ENCODE peak calls at places on chromosomes 7 and 10, in six cellular contexts. One of them, this sample, is unnamed.

GRCh38 chr7:108824840-108825540 is 255.3 kb downstream of the DNAJB9 start:
- DNase-seq in HCEC 1CT: peak
- DNase-seq in activated CD4-positive, alpha-beta T cell treated with anti-CD3 and anti-CD28 coated beads for 36 hours: no peak
- DNase-seq in SW 1271: peak
- DNase-seq in astrocyte of the spinal cord: peak
- DNase-seq in HepG2: no peak
- DNase-seq in this sample: no peak

GRCh38 chr10:104300002-104300735 is 31.2 kb downstream of the GSTO2 start:
- DNase-seq in SW 1271: no peak
- DNase-seq in HepG2: no peak
- DNase-seq in activated CD4-positive, alpha-beta T cell treated with anti-CD3 and anti-CD28 coated beads for 36 hours: peak
- DNase-seq in astrocyte of the spinal cord: peak
- DNase-seq in HCEC 1CT: peak
- DNase-seq in this sample: peak

GRCh38 chr7:99244942-99245341 is 27.7 kb upstream of the MYH16 start:
- DNase-seq in HCEC 1CT: no peak
- DNase-seq in astrocyte of the spinal cord: peak
- DNase-seq in HepG2: no peak
- DNase-seq in activated CD4-positive, alpha-beta T cell treated with anti-CD3 and anti-CD28 coated beads for 36 hours: no peak
- DNase-seq in SW 1271: no peak
- DNase-seq in this sample: no peak

GRCh38 chr7:91288208-91288824 is 24.1 kb downstream of the FZD1 start:
- DNase-seq in SW 1271: no peak
- DNase-seq in astrocyte of the spinal cord: no peak
- DNase-seq in HCEC 1CT: peak
- DNase-seq in HepG2: peak
- DNase-seq in activated CD4-positive, alpha-beta T cell treated with anti-CD3 and anti-CD28 coated beads for 36 hours: peak
- DNase-seq in this sample: peak

GRCh38 chr7:32943654-32944030 is 13.6 kb upstream of the FKBP9 start:
- DNase-seq in SW 1271: no peak
- DNase-seq in astrocyte of the spinal cord: no peak
- DNase-seq in HepG2: no peak
- DNase-seq in HCEC 1CT: no peak
- DNase-seq in activated CD4-positive, alpha-beta T cell treated with anti-CD3 and anti-CD28 coated beads for 36 hours: no peak
- DNase-seq in this sample: no peak

GRCh38 chr7:97005764-97006145 is 402 bp downstream of the DLX6 start:
- DNase-seq in astrocyte of the spinal cord: peak
- DNase-seq in SW 1271: no peak
- DNase-seq in activated CD4-positive, alpha-beta T cell treated with anti-CD3 and anti-CD28 coated beads for 36 hours: no peak
- DNase-seq in HepG2: peak
- DNase-seq in HCEC 1CT: peak
- DNase-seq in this sample: no peak

GRCh38 chr10:8172604-8173003 is 118.1 kb downstream of the GATA3 start:
- DNase-seq in activated CD4-positive, alpha-beta T cell treated with anti-CD3 and anti-CD28 coated beads for 36 hours: no peak
- DNase-seq in HCEC 1CT: no peak
- DNase-seq in astrocyte of the spinal cord: no peak
- DNase-seq in HepG2: no peak
- DNase-seq in SW 1271: no peak
- DNase-seq in this sample: no peak

GRCh38 chr10:5297466-5297865 is 67.3 kb upstream of the UCN3 start:
- DNase-seq in astrocyte of the spinal cord: no peak
- DNase-seq in SW 1271: no peak
- DNase-seq in HepG2: no peak
- DNase-seq in activated CD4-positive, alpha-beta T cell treated with anti-CD3 and anti-CD28 coated beads for 36 hours: peak
- DNase-seq in HCEC 1CT: peak
- DNase-seq in this sample: no peak

GRCh38 chr7:12570529-12571461 is at the start of gene SCIN:
- DNase-seq in HepG2: no peak
- DNase-seq in SW 1271: no peak
- DNase-seq in activated CD4-positive, alpha-beta T cell treated with anti-CD3 and anti-CD28 coated beads for 36 hours: peak
- DNase-seq in HCEC 1CT: no peak
- DNase-seq in astrocyte of the spinal cord: peak
- DNase-seq in this sample: peak

GRCh38 chr10:121092341-121093099 is 241.4 kb downstream of the WDR11 start:
- DNase-seq in HepG2: no peak
- DNase-seq in SW 1271: no peak
- DNase-seq in activated CD4-positive, alpha-beta T cell treated with anti-CD3 and anti-CD28 coated beads for 36 hours: no peak
- DNase-seq in astrocyte of the spinal cord: peak
- DNase-seq in HCEC 1CT: no peak
- DNase-seq in this sample: no peak

GRCh38 chr10:43340619-43341018 is 30.8 kb upstream of the FXYD4 start:
- DNase-seq in HepG2: no peak
- DNase-seq in HCEC 1CT: no peak
- DNase-seq in astrocyte of the spinal cord: no peak
- DNase-seq in SW 1271: no peak
- DNase-seq in activated CD4-positive, alpha-beta T cell treated with anti-CD3 and anti-CD28 coated beads for 36 hours: no peak
- DNase-seq in this sample: peak

GRCh38 chr7:142459557-142459963 is 201.7 kb upstream of the PRSS58 start:
- DNase-seq in SW 1271: no peak
- DNase-seq in HepG2: peak
- DNase-seq in activated CD4-positive, alpha-beta T cell treated with anti-CD3 and anti-CD28 coated beads for 36 hours: peak
- DNase-seq in astrocyte of the spinal cord: peak
- DNase-seq in HCEC 1CT: peak
- DNase-seq in this sample: peak

GRCh38 chr7:105346593-105347322 is 42.0 kb downstream of the SRPK2 start:
- DNase-seq in SW 1271: no peak
- DNase-seq in HCEC 1CT: no peak
- DNase-seq in HepG2: no peak
- DNase-seq in astrocyte of the spinal cord: no peak
- DNase-seq in activated CD4-positive, alpha-beta T cell treated with anti-CD3 and anti-CD28 coated beads for 36 hours: peak
- DNase-seq in this sample: no peak

GRCh38 chr10:78925800-78926319 is 142.9 kb upstream of the ZMIZ1 start:
- DNase-seq in HCEC 1CT: peak
- DNase-seq in activated CD4-positive, alpha-beta T cell treated with anti-CD3 and anti-CD28 coated beads for 36 hours: no peak
- DNase-seq in HepG2: no peak
- DNase-seq in astrocyte of the spinal cord: peak
- DNase-seq in SW 1271: no peak
- DNase-seq in this sample: peak

GRCh38 chr10:97278491-97278989 is 13.9 kb downstream of the ARHGAP19 start:
- DNase-seq in activated CD4-positive, alpha-beta T cell treated with anti-CD3 and anti-CD28 coated beads for 36 hours: no peak
- DNase-seq in astrocyte of the spinal cord: peak
- DNase-seq in SW 1271: no peak
- DNase-seq in HepG2: peak
- DNase-seq in HCEC 1CT: peak
- DNase-seq in this sample: peak

GRCh38 chr10:128221787-128222186 is 95.6 kb upstream of the MKI67 start:
- DNase-seq in SW 1271: no peak
- DNase-seq in HepG2: no peak
- DNase-seq in astrocyte of the spinal cord: no peak
- DNase-seq in activated CD4-positive, alpha-beta T cell treated with anti-CD3 and anti-CD28 coated beads for 36 hours: no peak
- DNase-seq in HCEC 1CT: no peak
- DNase-seq in this sample: no peak

GRCh38 chr10:109866168-109866994 is 56.9 kb downstream of the XPNPEP1 start:
- DNase-seq in HCEC 1CT: peak
- DNase-seq in astrocyte of the spinal cord: no peak
- DNase-seq in SW 1271: no peak
- DNase-seq in HepG2: no peak
- DNase-seq in activated CD4-positive, alpha-beta T cell treated with anti-CD3 and anti-CD28 coated beads for 36 hours: no peak
- DNase-seq in this sample: peak

GRCh38 chr10:130179640-130180039 is 43.4 kb downstream of the GLRX3 start:
- DNase-seq in HepG2: peak
- DNase-seq in astrocyte of the spinal cord: peak
- DNase-seq in activated CD4-positive, alpha-beta T cell treated with anti-CD3 and anti-CD28 coated beads for 36 hours: peak
- DNase-seq in SW 1271: no peak
- DNase-seq in HCEC 1CT: peak
- DNase-seq in this sample: peak

GRCh38 chr10:28903063-28903462 is 225.7 kb downstream of the BAMBI start:
- DNase-seq in activated CD4-positive, alpha-beta T cell treated with anti-CD3 and anti-CD28 coated beads for 36 hours: no peak
- DNase-seq in HCEC 1CT: no peak
- DNase-seq in SW 1271: no peak
- DNase-seq in astrocyte of the spinal cord: no peak
- DNase-seq in HepG2: no peak
- DNase-seq in this sample: no peak

GRCh38 chr7:41148521-41148951 is 554.4 kb downstream of the INHBA start:
- DNase-seq in SW 1271: peak
- DNase-seq in astrocyte of the spinal cord: peak
- DNase-seq in HCEC 1CT: peak
- DNase-seq in activated CD4-positive, alpha-beta T cell treated with anti-CD3 and anti-CD28 coated beads for 36 hours: no peak
- DNase-seq in HepG2: no peak
- DNase-seq in this sample: no peak

GRCh38 chr7:728602-729001 is 1.5 kb upstream of the PRKAR1B start:
- DNase-seq in HepG2: no peak
- DNase-seq in activated CD4-positive, alpha-beta T cell treated with anti-CD3 and anti-CD28 coated beads for 36 hours: no peak
- DNase-seq in SW 1271: no peak
- DNase-seq in astrocyte of the spinal cord: no peak
- DNase-seq in HCEC 1CT: no peak
- DNase-seq in this sample: no peak

GRCh38 chr7:15602236-15602635 is 40.4 kb upstream of the AGMO start:
- DNase-seq in activated CD4-positive, alpha-beta T cell treated with anti-CD3 and anti-CD28 coated beads for 36 hours: no peak
- DNase-seq in HepG2: no peak
- DNase-seq in SW 1271: no peak
- DNase-seq in astrocyte of the spinal cord: peak
- DNase-seq in HCEC 1CT: no peak
- DNase-seq in this sample: peak

GRCh38 chr10:86757110-86757790 is 831 bp downstream of the BMPR1A start:
- DNase-seq in activated CD4-positive, alpha-beta T cell treated with anti-CD3 and anti-CD28 coated beads for 36 hours: peak
- DNase-seq in HCEC 1CT: peak
- DNase-seq in HepG2: peak
- DNase-seq in SW 1271: peak
- DNase-seq in astrocyte of the spinal cord: peak
- DNase-seq in this sample: peak

GRCh38 chr10:7027913-7028808 is 382.7 kb downstream of the SFMBT2 start:
- DNase-seq in activated CD4-positive, alpha-beta T cell treated with anti-CD3 and anti-CD28 coated beads for 36 hours: no peak
- DNase-seq in HepG2: no peak
- DNase-seq in HCEC 1CT: peak
- DNase-seq in SW 1271: no peak
- DNase-seq in astrocyte of the spinal cord: peak
- DNase-seq in this sample: no peak

GRCh38 chr7:95104739-95105138 is 197.3 kb downstream of the PPP1R9A start:
- DNase-seq in SW 1271: no peak
- DNase-seq in HCEC 1CT: peak
- DNase-seq in HepG2: peak
- DNase-seq in activated CD4-positive, alpha-beta T cell treated with anti-CD3 and anti-CD28 coated beads for 36 hours: no peak
- DNase-seq in astrocyte of the spinal cord: peak
- DNase-seq in this sample: peak

GRCh38 chr10:87818505-87819273 is 663 bp upstream of the ATAD1 start:
- DNase-seq in activated CD4-positive, alpha-beta T cell treated with anti-CD3 and anti-CD28 coated beads for 36 hours: peak
- DNase-seq in HCEC 1CT: peak
- DNase-seq in astrocyte of the spinal cord: peak
- DNase-seq in HepG2: no peak
- DNase-seq in SW 1271: no peak
- DNase-seq in this sample: peak

GRCh38 chr10:92264249-92264648 is 26.6 kb downstream of the CPEB3 start:
- DNase-seq in HepG2: no peak
- DNase-seq in HCEC 1CT: no peak
- DNase-seq in SW 1271: no peak
- DNase-seq in astrocyte of the spinal cord: no peak
- DNase-seq in activated CD4-positive, alpha-beta T cell treated with anti-CD3 and anti-CD28 coated beads for 36 hours: no peak
- DNase-seq in this sample: no peak

GRCh38 chr10:88759366-88760101 is at the start of gene LIPN:
- DNase-seq in activated CD4-positive, alpha-beta T cell treated with anti-CD3 and anti-CD28 coated beads for 36 hours: no peak
- DNase-seq in SW 1271: no peak
- DNase-seq in astrocyte of the spinal cord: no peak
- DNase-seq in HCEC 1CT: no peak
- DNase-seq in HepG2: no peak
- DNase-seq in this sample: no peak

GRCh38 chr7:4787541-4787940 is 12.1 kb downstream of the AP5Z1 start:
- DNase-seq in activated CD4-positive, alpha-beta T cell treated with anti-CD3 and anti-CD28 coated beads for 36 hours: no peak
- DNase-seq in astrocyte of the spinal cord: no peak
- DNase-seq in HepG2: no peak
- DNase-seq in SW 1271: no peak
- DNase-seq in HCEC 1CT: no peak
- DNase-seq in this sample: no peak

GRCh38 chr7:151919595-151919994 is 36.7 kb upstream of the GALNTL5 start:
- DNase-seq in SW 1271: no peak
- DNase-seq in HCEC 1CT: no peak
- DNase-seq in astrocyte of the spinal cord: no peak
- DNase-seq in HepG2: no peak
- DNase-seq in activated CD4-positive, alpha-beta T cell treated with anti-CD3 and anti-CD28 coated beads for 36 hours: no peak
- DNase-seq in this sample: no peak